ENCODE peak calls at places on chromosomes 11 and 22, in nine cellular contexts. H is gastrocnemius medialis, W is trophoblast cell, P is tibial nerve, Q is IMR-90, J is esophagus squamous epithelium, E is thoracic aorta, U is ovary, B is brain microvascular endothelial cell. Z is an unnamed sample.

GRCh38 chr11:1122356-1123002 is 35.3 kb upstream of the MUC5AC start:
- DNase-seq in H (no peak), W (no peak), P (no peak), Q (no peak), J (no peak), E (no peak), U (no peak), B (no peak), Z (no peak)

GRCh38 chr11:111354601-111354891 is 24.5 kb downstream of the POU2AF1 start:
- DNase-seq in H (no peak), W (no peak), P (no peak), Q (no peak), J (no peak), E (no peak), U (no peak), B (no peak), Z (no peak)

GRCh38 chr22:18032455-18033101 is 8.2 kb upstream of the MICAL3 start:
- DNase-seq in H (no peak), W (peak), P (no peak), Q (peak), J (no peak), E (no peak), U (no peak), B (peak), Z (no peak)

GRCh38 chr11:75371930-75372876 is 20.7 kb upstream of the ARRB1 start:
- DNase-seq in H (no peak), W (peak), P (no peak), Q (no peak), J (no peak), E (no peak), U (no peak), B (no peak), Z (no peak)

GRCh38 chr11:122478986-122479385 is 176.5 kb upstream of the UBASH3B start:
- DNase-seq in H (no peak), W (no peak), P (no peak), Q (no peak), J (no peak), E (no peak), U (no peak), B (no peak), Z (no peak)

GRCh38 chr22:43180670-43181069 is 6.3 kb downstream of the TTLL12 start:
- DNase-seq in H (no peak), W (no peak), P (no peak), Q (no peak), J (no peak), E (no peak), U (no peak), B (no peak), Z (no peak)

GRCh38 chr22:38305481-38306448 is 11.5 kb downstream of the CSNK1E start:
- DNase-seq in H (no peak), W (no peak), P (no peak), Q (peak), J (no peak), E (no peak), U (no peak), B (no peak), Z (peak)

GRCh38 chr11:86670179-86670578 is 2.2 kb downstream of the ME3 start:
- DNase-seq in H (no peak), W (peak), P (no peak), Q (peak), J (no peak), E (no peak), U (no peak), B (peak), Z (no peak)

GRCh38 chr22:36017661-36018091 is 10.9 kb downstream of the RBFOX2 start:
- DNase-seq in H (no peak), W (no peak), P (no peak), Q (no peak), J (no peak), E (no peak), U (no peak), B (no peak), Z (no peak)

GRCh38 chr22:49751318-49751967 is 76.2 kb downstream of the BRD1 start:
- DNase-seq in H (no peak), W (no peak), P (no peak), Q (no peak), J (no peak), E (no peak), U (no peak), B (no peak), Z (no peak)

DNA sequence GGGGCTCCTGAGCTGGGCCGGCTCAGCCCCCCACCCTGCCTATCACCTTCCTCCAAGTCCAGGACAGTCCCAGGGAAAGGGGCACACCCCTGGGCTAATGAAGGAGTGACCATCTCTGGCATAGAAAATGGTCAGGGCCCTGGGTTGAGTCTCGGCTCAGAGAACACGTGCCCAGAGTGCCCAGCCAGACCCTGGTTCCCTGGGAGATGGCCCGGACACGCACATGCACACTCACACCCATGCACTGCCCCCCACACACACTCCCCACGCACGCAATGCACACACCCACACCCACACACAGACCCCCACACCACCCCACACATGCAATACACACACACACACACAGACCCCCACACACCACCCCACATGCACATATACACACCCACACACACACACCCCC is 28.7 kb downstream of the KCNC1 start:
- DNase-seq in H (no peak), W (no peak), P (no peak), Q (no peak), J (no peak), E (no peak), U (no peak), B (no peak), Z (no peak)
- H3K4me3 ChIP-seq in H (no peak), W (no peak), P (no peak), Q (no peak), J (no peak), E (no peak), U (no peak), B (no peak), Z (no peak)

GRCh38 chr11:44110231-44110679 is 14.8 kb downstream of the EXT2 start:
- DNase-seq in H (peak), W (peak), P (peak), Q (peak), J (no peak), E (no peak), U (peak), B (peak), Z (no peak)

GRCh38 chr11:44104472-44105294 is 9.2 kb downstream of the EXT2 start:
- DNase-seq in H (no peak), W (no peak), P (no peak), Q (no peak), J (no peak), E (no peak), U (no peak), B (no peak), Z (no peak)

GRCh38 chr11:44113018-44113417 is 17.5 kb downstream of the EXT2 start:
- DNase-seq in H (no peak), W (no peak), P (no peak), Q (no peak), J (no peak), E (no peak), U (no peak), B (no peak), Z (no peak)

GRCh38 chr11:44112083-44112865 is 16.8 kb downstream of the EXT2 start:
- DNase-seq in H (peak), W (no peak), P (no peak), Q (peak), J (no peak), E (no peak), U (no peak), B (peak), Z (no peak)

GRCh38 chr11:44108260-44108659 is 12.8 kb downstream of the EXT2 start:
- DNase-seq in H (no peak), W (no peak), P (no peak), Q (no peak), J (no peak), E (no peak), U (no peak), B (no peak), Z (no peak)
- H3K4me3 ChIP-seq in H (no peak), W (no peak), P (no peak), Q (no peak), J (no peak), E (no peak), U (no peak), B (no peak), Z (no peak)

GRCh38 chr11:108431997-108432396 is 35.3 kb downstream of the C11orf65 start:
- DNase-seq in H (no peak), W (no peak), P (no peak), Q (no peak), J (no peak), E (no peak), U (no peak), B (no peak), Z (no peak)
- H3K4me3 ChIP-seq in H (no peak), W (no peak), P (no peak), Q (no peak), J (no peak), E (no peak), U (no peak), B (no peak), Z (no peak)

GRCh38 chr11:128208329-128209220 is 378.8 kb downstream of the ETS1 start:
- DNase-seq in H (no peak), W (peak), P (no peak), Q (peak), J (no peak), E (peak), U (peak), B (peak), Z (peak)
- H3K4me3 ChIP-seq in H (no peak), W (no peak), P (no peak), Q (no peak), J (no peak), E (peak), U (no peak), B (no peak), Z (no peak)

GRCh38 chr11:10414659-10415058 is 40.4 kb upstream of the AMPD3 start:
- DNase-seq in H (no peak), W (no peak), P (no peak), Q (peak), J (no peak), E (no peak), U (no peak), B (no peak), Z (no peak)
- H3K4me3 ChIP-seq in H (no peak), W (no peak), P (no peak), Q (no peak), J (no peak), E (no peak), U (no peak), B (no peak), Z (no peak)

DNA sequence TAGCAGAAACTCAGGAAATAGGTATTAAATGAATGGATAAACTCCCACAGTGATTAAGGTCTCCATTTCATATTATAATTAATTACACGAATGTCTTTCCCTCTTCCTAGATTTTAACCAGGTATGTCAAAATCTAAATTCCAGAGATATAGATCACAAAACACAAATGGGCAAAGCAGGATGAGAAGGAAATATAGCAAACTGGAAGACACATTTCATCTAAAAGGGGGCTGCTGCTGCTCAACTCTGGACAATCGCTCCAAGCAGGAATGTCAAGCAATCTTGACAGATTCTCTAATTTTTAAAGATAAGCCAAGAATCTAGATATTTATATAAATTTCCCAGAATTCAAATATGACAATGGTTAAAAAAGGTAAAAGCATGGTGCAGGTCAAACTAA is 554.2 kb upstream of the CCDC90B start:
- DNase-seq in H (no peak), W (no peak), P (no peak), Q (no peak), J (no peak), E (no peak), U (no peak), B (no peak), Z (no peak)
- H3K4me3 ChIP-seq in H (no peak), W (no peak), P (no peak), Q (no peak), J (no peak), E (no peak), U (no peak), B (no peak), Z (no peak)

DNA sequence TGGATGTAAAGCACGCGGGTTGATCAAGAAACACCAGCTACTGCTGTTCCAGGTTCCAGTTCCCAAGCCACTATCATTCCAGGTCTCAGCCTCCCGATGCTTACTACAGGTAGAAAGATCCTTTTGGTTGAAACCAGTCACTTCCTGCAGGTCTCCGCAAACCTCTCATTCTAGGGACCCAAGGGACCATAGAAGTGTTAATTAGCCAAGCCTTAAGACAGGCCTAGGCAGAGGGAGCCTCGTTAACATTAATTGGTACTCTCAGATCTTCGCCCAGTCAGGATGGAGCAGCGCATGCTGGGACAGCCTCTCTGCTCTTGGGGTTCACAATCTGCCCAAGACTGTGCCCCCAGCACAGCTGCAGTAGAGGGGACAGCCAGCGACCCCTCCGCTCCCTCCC is 11.2 kb upstream of the OAF start:
- DNase-seq in H (no peak), W (no peak), P (no peak), Q (no peak), J (no peak), E (no peak), U (no peak), B (no peak), Z (no peak)
- H3K4me3 ChIP-seq in H (no peak), W (no peak), P (no peak), Q (no peak), J (no peak), E (no peak), U (no peak), B (no peak), Z (no peak)

Z was measured in epithelial cell of proximal tubule.